ENCODE peak calls at places on chromosomes 13 and 19, in eight cellular contexts. W is neural progenitor cell; F is tibial nerve; T is cardiac fibroblast; Z is body of pancreas; G is AG10803; C is GM23248; J is CD8-positive, alpha-beta memory T cell. E is an unnamed sample.
A peak's percentile ranks its signal among the peaks of the same experiment; 100 is the strongest.

GRCh38 chr19:19459707-19460251 is 54.3 kb downstream of the GATAD2A start:
- DNase-seq in J (peak; percentile 55), C (peak; percentile 89), W (no peak), T (peak; percentile 56), F (no peak), G (peak; percentile 71), Z (peak; percentile 55), E (peak; percentile 66)

GRCh38 chr19:49861127-49861526 is 6.2 kb downstream of the PNKP start:
- DNase-seq in F (peak; percentile 55), T (peak; percentile 37), J (no peak), C (peak; percentile 34), G (no peak), Z (peak; percentile 8), W (no peak), E (no peak)

GRCh38 chr19:5025027-5025426 is 56.1 kb downstream of the KDM4B start:
- DNase-seq in C (no peak), G (no peak), T (no peak), Z (no peak), J (no peak), F (no peak), W (peak; percentile 44), E (no peak)

GRCh38 chr19:44807162-44807561 is 1.7 kb upstream of the BCAM start:
- DNase-seq in C (peak; percentile 16), G (no peak), T (no peak), J (no peak), Z (peak; percentile 46), W (no peak), F (no peak), E (no peak)

GRCh38 chr13:75226092-75226491 is 255.9 kb downstream of the TBC1D4 start:
- DNase-seq in J (no peak), F (no peak), T (no peak), C (peak; percentile 6), Z (no peak), W (no peak), G (no peak), E (no peak)

GRCh38 chr19:5933391-5933998 is 19.4 kb downstream of the CAPS start:
- DNase-seq in J (no peak), Z (no peak), G (no peak), C (no peak), T (no peak), F (no peak), W (no peak), E (no peak)

GRCh38 chr13:73440296-73440895 is 381.6 kb downstream of the KLF5 start:
- DNase-seq in Z (no peak), F (no peak), W (peak; percentile 27), J (no peak), C (peak; percentile 16), G (no peak), T (no peak), E (peak; percentile 29)

GRCh38 chr19:44005968-44006367 is 3.2 kb downstream of the ZNF230 start:
- DNase-seq in W (no peak), T (peak; percentile 51), C (peak; percentile 47), F (no peak), G (peak; percentile 53), Z (no peak), J (no peak), E (peak; percentile 74)

GRCh38 chr13:76882431-76882830 is 3.8 kb downstream of the KCTD12 start:
- DNase-seq in W (no peak), C (peak; percentile 63), J (no peak), Z (peak; percentile 44), F (no peak), G (peak; percentile 88), T (peak; percentile 69), E (peak; percentile 77)

GRCh38 chr19:48659768-48660167 is 13.0 kb downstream of the NTN5 start:
- DNase-seq in F (no peak), Z (no peak), T (no peak), G (no peak), W (no peak), J (no peak), C (peak; percentile 43), E (peak; percentile 41)

GRCh38 chr19:46714523-46715106 is 2.3 kb downstream of the PRKD2 start:
- DNase-seq in C (peak; percentile 35), W (no peak), Z (no peak), G (no peak), J (no peak), F (no peak), T (no peak), E (no peak)

GRCh38 chr19:4154571-4155312 is 1.3 kb downstream of the CREB3L3 start:
- DNase-seq in J (no peak), G (no peak), T (no peak), F (no peak), C (no peak), W (no peak), Z (no peak), E (no peak)

GRCh38 chr13:106095919-106096318 is 439.5 kb downstream of the EFNB2 start:
- DNase-seq in W (no peak), C (no peak), G (no peak), J (no peak), Z (no peak), F (no peak), T (no peak), E (no peak)

GRCh38 chr13:34161829-34162544 is 344.0 kb downstream of the RFC3 start:
- DNase-seq in Z (no peak), J (no peak), F (no peak), W (peak; percentile 41), G (peak; percentile 93), T (peak; percentile 85), C (peak; percentile 84), E (peak; percentile 87)

GRCh38 chr19:34961775-34962174 is 2.3 kb downstream of the ZNF792 start:
- DNase-seq in F (no peak), C (no peak), J (no peak), G (no peak), Z (no peak), T (no peak), W (no peak), E (no peak)

GRCh38 chr19:34960940-34961679 is 2.9 kb downstream of the ZNF792 start:
- DNase-seq in Z (no peak), F (no peak), J (no peak), W (no peak), T (no peak), G (no peak), C (peak; percentile 51), E (no peak)

GRCh38 chr19:34960103-34960805 is 3.8 kb downstream of the ZNF792 start:
- DNase-seq in C (peak; percentile 70), G (peak; percentile 75), J (no peak), W (no peak), F (no peak), T (peak; percentile 37), Z (no peak), E (peak; percentile 65)

GRCh38 chr19:34959021-34959420 is 5.0 kb downstream of the ZNF792 start:
- DNase-seq in T (no peak), G (no peak), J (no peak), W (no peak), Z (no peak), C (no peak), F (no peak), E (no peak)

GRCh38 chr19:34957830-34958751 is 5.9 kb downstream of the ZNF792 start:
- DNase-seq in C (no peak), Z (no peak), W (no peak), T (no peak), G (no peak), F (no peak), J (no peak), E (no peak)
- H3K4me3 ChIP-seq in C (no peak overlapping the region), Z (no peak overlapping the region), W (no peak overlapping the region), T (no peak overlapping the region), G (no peak overlapping the region), F (no peak overlapping the region), J (peak overlapping the region; percentile 2), E (no peak overlapping the region)

DNA sequence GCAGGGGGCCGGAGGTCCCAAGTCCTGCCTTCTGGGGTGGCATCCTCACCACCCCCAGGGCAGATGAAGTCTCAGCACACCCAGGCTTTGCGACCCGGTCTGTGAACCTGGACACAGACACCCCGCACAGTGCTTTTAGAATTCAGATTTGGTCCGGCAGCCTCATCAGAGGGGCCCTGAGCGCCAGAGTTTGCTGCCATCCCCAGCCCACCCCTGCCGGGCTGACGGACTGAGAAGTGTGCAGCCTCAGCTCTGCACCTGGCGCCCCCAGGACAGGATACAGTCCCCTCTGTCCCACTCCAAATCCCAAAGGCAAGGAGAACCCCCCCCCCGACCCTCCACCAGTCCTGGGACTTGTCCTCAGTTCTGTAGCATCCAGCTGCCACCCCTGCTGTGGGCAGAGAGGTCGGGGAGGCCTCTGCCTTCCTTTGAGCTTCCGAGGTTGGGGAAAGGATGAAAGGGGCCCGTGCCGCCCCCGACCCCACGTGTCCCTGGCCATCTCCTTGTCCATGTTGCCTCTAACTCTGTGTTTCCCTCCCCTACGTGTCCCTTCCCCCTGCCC is 16.9 kb downstream of the CAPN12 start:
- DNase-seq in G (no peak), W (no peak), J (no peak), C (no peak), Z (peak; percentile 1), T (no peak), F (no peak), E (no peak)
- H3K4me3 ChIP-seq in G (no peak overlapping the region), W (no peak overlapping the region), J (no peak overlapping the region), C (no peak overlapping the region), Z (no peak overlapping the region), T (no peak overlapping the region), F (no peak overlapping the region), E (no peak overlapping the region)

DNA sequence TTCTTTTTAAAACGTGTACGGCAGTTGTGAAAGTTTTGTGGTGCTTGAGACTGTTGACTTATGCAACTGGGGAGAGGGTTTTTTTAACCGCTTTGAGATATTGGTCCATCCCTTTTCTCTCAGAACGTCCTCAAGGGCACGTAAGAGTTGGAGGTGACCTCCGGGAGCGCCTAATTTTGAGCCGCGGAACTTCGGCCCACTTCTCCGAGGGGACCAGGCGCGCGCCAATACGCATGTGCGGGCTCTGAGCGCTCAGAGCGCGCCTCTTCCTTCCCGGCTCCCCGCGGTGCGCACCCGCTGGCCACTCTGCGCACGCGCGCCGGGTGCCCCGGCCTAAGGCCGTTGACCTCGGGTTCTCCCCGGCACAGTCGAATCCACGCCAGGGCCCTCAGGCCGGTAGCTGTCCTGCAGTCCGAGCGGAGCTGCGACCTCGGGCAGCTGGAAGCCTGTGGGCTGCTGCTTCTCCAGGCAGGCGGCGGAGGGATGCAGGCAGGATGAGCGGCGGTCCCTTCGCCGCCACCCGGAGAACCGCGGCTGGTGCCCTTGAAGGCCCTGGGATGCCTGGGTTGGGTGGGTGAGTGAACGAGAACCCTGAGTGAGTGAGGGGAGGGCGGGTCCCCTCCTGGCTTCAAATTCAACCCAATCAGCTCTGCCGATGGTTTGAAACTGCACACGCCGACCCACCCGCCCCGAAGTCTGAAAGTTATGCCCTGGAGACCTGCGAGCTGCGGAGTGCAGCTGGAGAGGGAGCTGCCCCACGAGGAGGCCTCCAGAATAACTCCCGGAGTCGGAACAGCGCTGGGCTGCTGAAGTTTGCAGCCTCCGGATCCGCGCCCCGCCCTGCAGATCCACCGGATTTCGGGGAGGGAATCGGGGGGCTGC is 7.3 kb downstream of the POU4F1 start:
- DNase-seq in J (no peak), C (no peak), Z (no peak), F (no peak), W (peak; percentile 81), T (no peak), G (no peak), E (no peak)
- H3K4me3 ChIP-seq in J (no peak overlapping the region), C (no peak overlapping the region), Z (no peak overlapping the region), F (no peak overlapping the region), W (peak overlapping the region; percentile 51), T (no peak overlapping the region), G (no peak overlapping the region), E (no peak overlapping the region)

DNA sequence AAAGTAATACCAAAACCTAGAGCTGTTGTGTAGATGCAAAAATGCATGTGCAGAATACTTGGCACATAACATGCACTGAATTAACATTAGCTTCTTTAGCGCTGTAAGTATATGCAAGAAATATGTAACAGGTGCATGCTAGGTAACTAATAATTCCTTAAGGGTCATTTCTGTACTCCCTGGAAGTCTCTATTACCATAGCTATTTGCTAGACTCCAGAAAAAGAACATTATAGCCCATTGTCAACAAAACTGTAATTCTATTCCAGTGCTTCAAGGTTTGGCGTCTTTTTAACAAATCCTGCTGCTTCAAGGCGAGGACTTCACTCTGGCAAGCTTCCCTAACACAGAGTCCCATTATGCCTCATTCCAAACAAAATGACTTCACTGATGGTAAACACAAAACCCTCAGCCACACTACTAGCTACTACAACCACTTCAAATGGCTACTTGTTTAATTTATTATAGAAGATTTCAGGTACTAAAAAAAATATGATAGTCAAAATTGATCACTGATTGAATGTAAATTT is 32.7 kb downstream of the ELF1 start:
- DNase-seq in T (peak; percentile 28), F (no peak), C (peak; percentile 32), J (no peak), W (no peak), G (peak; percentile 42), Z (peak; percentile 28), E (no peak)
- H3K4me3 ChIP-seq in T (no peak overlapping the region), F (no peak overlapping the region), C (no peak overlapping the region), J (peak overlapping the region; percentile 30), W (no peak overlapping the region), G (no peak overlapping the region), Z (no peak overlapping the region), E (no peak overlapping the region)